ENCODE peak calls at places on chromosomes 2 and 18, in eight cellular contexts. One of them, this sample, is unnamed.

GRCh38 chr2:174248187-174248997 is at the start of gene OLA1:
- DNase-seq in ACHN: peak
- DNase-seq in stimulated activated CD4-positive, alpha-beta T cell treated with anti-CD3 and anti-CD28 coated beads, Interleukin-2, amount 100 ng/mL, for 48 hours: peak
- DNase-seq in NB4: peak
- DNase-seq in NAMALWA: peak
- DNase-seq in amniotic stem cell: peak
- DNase-seq in epithelial cell of esophagus: peak
- DNase-seq in HEK293T: peak
- DNase-seq in this sample: peak

GRCh38 chr2:185279999-185280398 is 458.6 kb upstream of the FSIP2 start:
- DNase-seq in epithelial cell of esophagus: peak
- DNase-seq in NB4: peak
- DNase-seq in stimulated activated CD4-positive, alpha-beta T cell treated with anti-CD3 and anti-CD28 coated beads, Interleukin-2, amount 100 ng/mL, for 48 hours: no peak
- DNase-seq in amniotic stem cell: no peak
- DNase-seq in ACHN: peak
- DNase-seq in NAMALWA: peak
- DNase-seq in HEK293T: peak
- DNase-seq in this sample: no peak

GRCh38 chr2:120486441-120486840 is 140.5 kb downstream of the INHBB start:
- DNase-seq in epithelial cell of esophagus: no peak
- DNase-seq in ACHN: no peak
- DNase-seq in NAMALWA: no peak
- DNase-seq in HEK293T: no peak
- DNase-seq in amniotic stem cell: no peak
- DNase-seq in NB4: no peak
- DNase-seq in stimulated activated CD4-positive, alpha-beta T cell treated with anti-CD3 and anti-CD28 coated beads, Interleukin-2, amount 100 ng/mL, for 48 hours: no peak
- DNase-seq in this sample: no peak

GRCh38 chr2:12262681-12263436 is 453.9 kb upstream of the TRIB2 start:
- DNase-seq in ACHN: no peak
- DNase-seq in stimulated activated CD4-positive, alpha-beta T cell treated with anti-CD3 and anti-CD28 coated beads, Interleukin-2, amount 100 ng/mL, for 48 hours: no peak
- DNase-seq in epithelial cell of esophagus: peak
- DNase-seq in NAMALWA: peak
- DNase-seq in HEK293T: no peak
- DNase-seq in amniotic stem cell: no peak
- DNase-seq in NB4: no peak
- DNase-seq in this sample: no peak

GRCh38 chr2:11256166-11256565 is 88.3 kb downstream of the ROCK2 start:
- DNase-seq in ACHN: no peak
- DNase-seq in NAMALWA: no peak
- DNase-seq in NB4: no peak
- DNase-seq in HEK293T: no peak
- DNase-seq in stimulated activated CD4-positive, alpha-beta T cell treated with anti-CD3 and anti-CD28 coated beads, Interleukin-2, amount 100 ng/mL, for 48 hours: no peak
- DNase-seq in epithelial cell of esophagus: no peak
- DNase-seq in amniotic stem cell: no peak
- DNase-seq in this sample: no peak

GRCh38 chr2:156803243-156803642 is 367.1 kb downstream of the GPD2 start:
- DNase-seq in NB4: no peak
- DNase-seq in stimulated activated CD4-positive, alpha-beta T cell treated with anti-CD3 and anti-CD28 coated beads, Interleukin-2, amount 100 ng/mL, for 48 hours: no peak
- DNase-seq in ACHN: no peak
- DNase-seq in amniotic stem cell: no peak
- DNase-seq in epithelial cell of esophagus: peak
- DNase-seq in HEK293T: peak
- DNase-seq in NAMALWA: no peak
- DNase-seq in this sample: no peak

GRCh38 chr18:79979843-79980242 is 8.5 kb downstream of the TXNL4A start:
- DNase-seq in NB4: no peak
- DNase-seq in amniotic stem cell: no peak
- DNase-seq in stimulated activated CD4-positive, alpha-beta T cell treated with anti-CD3 and anti-CD28 coated beads, Interleukin-2, amount 100 ng/mL, for 48 hours: no peak
- DNase-seq in epithelial cell of esophagus: no peak
- DNase-seq in ACHN: no peak
- DNase-seq in NAMALWA: no peak
- DNase-seq in HEK293T: no peak
- DNase-seq in this sample: no peak

GRCh38 chr18:74230922-74231714 is 60.6 kb downstream of the CYB5A start:
- DNase-seq in epithelial cell of esophagus: peak
- DNase-seq in stimulated activated CD4-positive, alpha-beta T cell treated with anti-CD3 and anti-CD28 coated beads, Interleukin-2, amount 100 ng/mL, for 48 hours: no peak
- DNase-seq in amniotic stem cell: no peak
- DNase-seq in HEK293T: no peak
- DNase-seq in NB4: no peak
- DNase-seq in ACHN: no peak
- DNase-seq in NAMALWA: no peak
- DNase-seq in this sample: no peak

GRCh38 chr2:198762456-198762855 is 695.3 kb downstream of the SATB2 start:
- DNase-seq in amniotic stem cell: no peak
- DNase-seq in stimulated activated CD4-positive, alpha-beta T cell treated with anti-CD3 and anti-CD28 coated beads, Interleukin-2, amount 100 ng/mL, for 48 hours: no peak
- DNase-seq in epithelial cell of esophagus: no peak
- DNase-seq in HEK293T: no peak
- DNase-seq in NAMALWA: no peak
- DNase-seq in NB4: no peak
- DNase-seq in ACHN: no peak
- DNase-seq in this sample: no peak

GRCh38 chr2:201259216-201259615 is 1.1 kb upstream of the CASP8 start:
- DNase-seq in epithelial cell of esophagus: no peak
- DNase-seq in HEK293T: no peak
- DNase-seq in ACHN: no peak
- DNase-seq in stimulated activated CD4-positive, alpha-beta T cell treated with anti-CD3 and anti-CD28 coated beads, Interleukin-2, amount 100 ng/mL, for 48 hours: no peak
- DNase-seq in NB4: peak
- DNase-seq in amniotic stem cell: no peak
- DNase-seq in NAMALWA: peak
- DNase-seq in this sample: peak

GRCh38 chr2:122734756-122735155 is 979.3 kb downstream of the TSN start:
- DNase-seq in epithelial cell of esophagus: no peak
- DNase-seq in NB4: no peak
- DNase-seq in HEK293T: no peak
- DNase-seq in NAMALWA: no peak
- DNase-seq in ACHN: no peak
- DNase-seq in amniotic stem cell: no peak
- DNase-seq in stimulated activated CD4-positive, alpha-beta T cell treated with anti-CD3 and anti-CD28 coated beads, Interleukin-2, amount 100 ng/mL, for 48 hours: no peak
- DNase-seq in this sample: no peak

GRCh38 chr2:229489016-229489415 is 217.9 kb upstream of the PID1 start:
- DNase-seq in NB4: peak
- DNase-seq in ACHN: peak
- DNase-seq in stimulated activated CD4-positive, alpha-beta T cell treated with anti-CD3 and anti-CD28 coated beads, Interleukin-2, amount 100 ng/mL, for 48 hours: no peak
- DNase-seq in epithelial cell of esophagus: peak
- DNase-seq in NAMALWA: no peak
- DNase-seq in amniotic stem cell: no peak
- DNase-seq in HEK293T: no peak
- DNase-seq in this sample: no peak

GRCh38 chr2:36858551-36859365 is 107.6 kb downstream of the STRN start:
- DNase-seq in stimulated activated CD4-positive, alpha-beta T cell treated with anti-CD3 and anti-CD28 coated beads, Interleukin-2, amount 100 ng/mL, for 48 hours: no peak
- DNase-seq in ACHN: no peak
- DNase-seq in amniotic stem cell: no peak
- DNase-seq in epithelial cell of esophagus: no peak
- DNase-seq in NB4: no peak
- DNase-seq in HEK293T: no peak
- DNase-seq in NAMALWA: no peak
- DNase-seq in this sample: no peak